ENCODE peak calls at places on chromosomes 1 and 21, in six cellular contexts. P, A, R, Q, K and F are unnamed samples. For H3K27me3, the result is how much of the 10 kb centered on the place peaks cover.

GRCh38 chr1:218474089-218474488 is 129.0 kb downstream of the TGFB2 start:
- DNase-seq in P (no peak), A (no peak), Q (no peak), K (no peak), R (no peak), F (no peak)

GRCh38 chr1:143553627-143554026 is 418.2 kb downstream of the FAM72C start:
- DNase-seq in K (no peak), A (no peak), R (no peak), Q (no peak), P (no peak), F (no peak)

GRCh38 chr1:211517006-211517405 is 25.0 kb upstream of the RD3 start:
- DNase-seq in K (no peak), Q (no peak), P (no peak), R (no peak), A (no peak), F (no peak)

GRCh38 chr1:210361665-210362064 is 33.0 kb downstream of the HHAT start:
- DNase-seq in Q (no peak), P (no peak), A (no peak), K (no peak), R (no peak), F (no peak)

GRCh38 chr1:160708821-160709220 is 2.8 kb downstream of the CD48 start:
- DNase-seq in A (no peak), P (peak), K (no peak), R (no peak), Q (no peak), F (no peak)

GRCh38 chr1:169070958-169071357 is 35.5 kb upstream of the ATP1B1 start:
- DNase-seq in P (no peak), K (no peak), R (no peak), A (no peak), Q (no peak), F (no peak)

GRCh38 chr1:194654956-194655355 is 1468.5 kb upstream of the B3GALT2 start:
- DNase-seq in A (no peak), Q (no peak), R (no peak), P (no peak), K (no peak), F (no peak)

GRCh38 chr1:5597991-5598823 is 394.0 kb downstream of the NPHP4 start:
- DNase-seq in P (no peak), K (peak), Q (no peak), R (no peak), A (peak), F (no peak)

GRCh38 chr1:219085988-219086387 is 87.7 kb upstream of the LYPLAL1 start:
- DNase-seq in P (no peak), R (peak), K (no peak), Q (peak), A (no peak), F (no peak)

GRCh38 chr1:174221681-174222080 is 62.4 kb downstream of the RABGAP1L start:
- DNase-seq in P (no peak), K (no peak), R (no peak), A (no peak), Q (no peak), F (no peak)

GRCh38 chr1:98429851-98430496 is 231.5 kb upstream of the SNX7 start:
- DNase-seq in Q (no peak), R (no peak), A (no peak), K (no peak), P (no peak), F (peak)

GRCh38 chr1:51963592-51964308 is 26.8 kb downstream of the RAB3B start:
- DNase-seq in K (no peak), R (no peak), Q (no peak), A (no peak), P (no peak), F (no peak)

GRCh38 chr1:106727171-106727570 is 329.3 kb upstream of the PRMT6 start:
- DNase-seq in R (no peak), A (no peak), P (no peak), Q (no peak), K (no peak), F (no peak)

GRCh38 chr1:152089014-152089674 is at the start of gene TCHHL1:
- DNase-seq in K (no peak), P (no peak), A (no peak), R (no peak), Q (no peak), F (no peak)

GRCh38 chr1:93661829-93662474 is 19.7 kb downstream of the BCAR3 start:
- DNase-seq in P (no peak), R (peak), Q (peak), A (peak), K (no peak), F (no peak)

GRCh38 chr1:230578621-230579020 is 63.7 kb upstream of the COG2 start:
- DNase-seq in R (no peak), P (no peak), K (no peak), A (no peak), Q (no peak), F (no peak)

GRCh38 chr1:90964444-90965035 is 57.3 kb downstream of the ZNF644 start:
- DNase-seq in A (no peak), K (no peak), R (peak), P (peak), Q (peak), F (no peak)

GRCh38 chr1:75811211-75811981 is 14.7 kb downstream of the MSH4 start:
- DNase-seq in A (no peak), Q (peak), K (no peak), P (no peak), R (peak), F (no peak)

GRCh38 chr1:192951961-192952460 is 107.1 kb downstream of the UCHL5 start:
- DNase-seq in Q (peak), A (no peak), P (no peak), R (peak), K (no peak), F (no peak)

GRCh38 chr1:232211149-232211548 is 418.8 kb downstream of the SIPA1L2 start:
- DNase-seq in A (no peak), K (no peak), P (no peak), Q (no peak), R (no peak), F (no peak)

GRCh38 chr1:9643351-9644256 is 7.9 kb upstream of the PIK3CD start:
- DNase-seq in R (no peak), A (no peak), K (no peak), Q (no peak), P (no peak), F (peak)

GRCh38 chr21:18759751-18760161 is 356.2 kb upstream of the TMPRSS15 start:
- DNase-seq in K (no peak), A (no peak), Q (no peak), P (no peak), R (no peak), F (peak)

GRCh38 chr1:77832889-77833288 is 53.4 kb downstream of the MIGA1 start:
- DNase-seq in A (no peak), Q (peak), R (peak), P (no peak), K (no peak), F (no peak)

GRCh38 chr1:148362930-148363810 is 119.9 kb downstream of the PPIAL4G start:
- DNase-seq in K (no peak), P (no peak), Q (no peak), A (no peak), R (no peak), F (no peak)

GRCh38 chr1:238898856-238899255 is 487.5 kb upstream of the CHRM3 start:
- DNase-seq in K (no peak), R (no peak), A (no peak), Q (no peak), P (no peak), F (no peak)

GRCh38 chr1:247906504-247907047 is 11.2 kb downstream of the OR2W3 start:
- DNase-seq in R (peak), P (peak), Q (peak), K (no peak), A (no peak), F (no peak)

GRCh38 chr1:22250724-22251123 is 107.8 kb upstream of the WNT4 start:
- DNase-seq in A (peak), Q (peak), P (no peak), K (no peak), R (no peak), F (no peak)

GRCh38 chr1:43284711-43285110 is 670 bp downstream of the C1orf210 start:
- DNase-seq in K (no peak), Q (no peak), R (no peak), P (no peak), A (no peak), F (peak)

GRCh38 chr1:165228676-165229075 is 127.8 kb downstream of the LMX1A start:
- DNase-seq in R (peak), P (no peak), Q (peak), A (no peak), K (no peak), F (no peak)

GRCh38 chr1:173717238-173717637 is 2.5 kb downstream of the KLHL20 start:
- DNase-seq in P (no peak), Q (no peak), K (no peak), R (no peak), A (no peak), F (no peak)

GRCh38 chr1:23772049-23772853 is 6.0 kb upstream of the PITHD1 start:
- DNase-seq in R (peak), P (peak), K (peak), A (peak), Q (peak), F (peak)

GRCh38 chr21:45417951-45418300 is 13.0 kb downstream of the COL18A1 start:
- DNase-seq in P (no peak), Q (no peak), K (no peak), A (no peak), R (no peak), F (no peak)
- H3K27me3 ChIP-seq in P (under half), Q (under half), K (under half), A (under half), R (under half), F (under half)

GRCh38 chr21:15204887-15205286 is 140.1 kb upstream of the NRIP1 start:
- DNase-seq in A (no peak), K (no peak), P (no peak), Q (no peak), R (no peak), F (no peak)
- H3K27me3 ChIP-seq in A (under half), K (under half), P (under half), Q (under half), R (under half), F (under half)

GRCh38 chr21:41848971-41849580 is 30.1 kb downstream of the PRDM15 start:
- DNase-seq in R (no peak), K (no peak), A (peak), Q (no peak), P (no peak), F (peak)

GRCh38 chr21:41852151-41852928 is 26.8 kb downstream of the PRDM15 start:
- DNase-seq in K (no peak), R (no peak), Q (no peak), A (no peak), P (no peak), F (peak)

GRCh38 chr21:41848533-41848932 is 30.6 kb downstream of the PRDM15 start:
- DNase-seq in P (no peak), A (no peak), R (no peak), Q (no peak), K (no peak), F (no peak)

GRCh38 chr21:41851090-41851790 is 27.9 kb downstream of the PRDM15 start:
- DNase-seq in Q (peak), K (no peak), R (no peak), A (peak), P (no peak), F (peak)

DNA sequence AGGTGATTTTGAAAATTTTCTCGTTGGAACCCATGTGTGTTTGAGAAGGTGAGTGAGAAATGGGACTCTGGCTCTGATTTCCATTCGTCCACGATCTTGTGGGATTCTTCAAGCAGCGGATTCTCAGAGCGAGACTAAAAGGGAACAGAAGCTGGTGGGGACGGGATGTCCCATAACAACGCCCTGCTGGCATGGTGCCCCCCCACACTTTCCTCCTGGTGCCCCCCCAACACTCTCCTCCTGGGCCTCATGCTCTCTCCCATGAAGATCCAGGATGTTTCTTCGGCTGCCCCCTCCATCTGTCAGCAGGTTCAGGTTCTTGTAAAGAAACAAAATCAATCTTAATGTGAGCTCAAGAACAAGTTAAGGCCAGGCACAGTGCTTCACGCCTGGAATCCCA is 29.1 kb downstream of the PRDM15 start:
- DNase-seq in P (no peak), K (no peak), Q (no peak), R (no peak), A (no peak), F (no peak)
- H3K27me3 ChIP-seq in P (under half), K (under half), Q (under half), R (under half), A (under half), F (under half)

GRCh38 chr1:21192284-21192683 is 15.6 kb upstream of the EIF4G3 start:
- DNase-seq in A (no peak), P (no peak), R (no peak), K (no peak), Q (peak), F (no peak)
- H3K27me3 ChIP-seq in A (under half), P (under half), R (under half), K (under half), Q (under half), F (under half)

DNA sequence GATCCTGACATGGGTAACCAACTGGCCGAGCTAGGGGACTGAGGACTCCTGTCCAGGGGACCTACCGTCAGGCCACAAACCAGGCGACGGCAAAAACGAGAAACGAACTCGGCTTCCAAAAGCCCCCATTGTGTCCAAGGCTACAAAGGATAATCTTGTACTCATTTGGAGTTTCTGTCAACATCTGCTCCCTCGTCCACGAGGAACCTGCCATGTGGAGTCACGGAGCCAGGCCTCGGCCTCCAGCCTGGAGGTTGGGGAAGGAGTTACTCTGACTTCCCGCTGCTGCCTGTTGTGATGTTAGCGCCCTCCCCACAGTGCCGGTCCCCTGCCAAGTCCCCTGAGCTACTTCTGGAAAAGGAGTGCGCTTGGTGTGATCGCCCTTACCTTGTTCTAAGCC is 7.3 kb downstream of the KRTAP10-1 start:
- DNase-seq in A (no peak), Q (no peak), K (no peak), P (no peak), R (no peak), F (no peak)
- H3K27me3 ChIP-seq in A (under half), Q (under half), K (under half), P (under half), R (under half), F (under half)

DNA sequence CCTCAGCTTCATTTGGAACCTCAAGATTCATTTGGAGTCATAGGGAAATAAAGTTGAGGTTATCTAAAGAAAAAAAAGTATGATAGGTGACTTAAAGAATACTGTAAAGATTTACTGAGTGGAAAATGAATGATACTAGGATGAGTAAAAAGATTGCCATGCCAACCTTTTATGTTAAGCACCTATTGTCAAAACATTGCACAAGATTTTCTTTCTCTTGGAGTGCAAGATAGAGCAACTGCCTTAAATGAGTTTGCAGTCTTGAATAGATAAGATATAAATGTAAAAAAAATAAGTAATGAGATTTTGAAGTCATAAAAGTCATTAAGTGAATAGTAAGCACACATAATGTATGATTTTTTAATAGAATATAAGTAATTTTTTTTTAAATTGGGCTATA is 5.1 kb upstream of the ANGPTL1 start:
- DNase-seq in P (no peak), R (no peak), K (no peak), A (no peak), Q (no peak), F (no peak)
- H3K27me3 ChIP-seq in P (under half), R (under half), K (under half), A (under half), Q (under half), F (under half)